ENCODE peak calls at places on chromosomes 12 and 14, in five cellular contexts. N is hepatocyte, L is upper lobe of left lung, G is suprapubic skin, C is Karpas-422. R is an unnamed sample.
A peak's percentile ranks its signal among the peaks of the same experiment; 100 is the strongest.

GRCh38 chr12:104519190-104519857 is 62.6 kb downstream of the CHST11 start:
- DNase-seq in N (no peak), G (no peak), L (no peak), C (no peak), R (peak; percentile 81)

GRCh38 chr12:30795660-30796507 is 41.1 kb upstream of the CAPRIN2 start:
- DNase-seq in L (peak; percentile 52), N (peak; percentile 75), C (no peak), G (peak; percentile 70), R (no peak)

GRCh38 chr12:90023207-90023870 is 314.7 kb upstream of the ATP2B1 start:
- DNase-seq in L (no peak), G (no peak), C (no peak), N (no peak), R (no peak)

GRCh38 chr12:57370696-57371095 is 60.1 kb downstream of the R3HDM2 start:
- DNase-seq in N (no peak), C (no peak), L (no peak), G (no peak), R (no peak)

GRCh38 chr14:100278702-100279101 is 27.5 kb downstream of the SLC25A29 start:
- DNase-seq in C (no peak), G (no peak), L (peak; percentile 81), N (no peak), R (no peak)

GRCh38 chr12:46395308-46395707 is 22.7 kb upstream of the SLC38A2 start:
- DNase-seq in C (no peak), N (no peak), G (no peak), L (no peak), R (no peak)

GRCh38 chr12:64669270-64669842 is 59.1 kb downstream of the RASSF3 start:
- DNase-seq in L (peak; percentile 73), N (no peak), G (no peak), C (peak; percentile 59), R (peak; percentile 93)

GRCh38 chr12:48356041-48356768 is 5.5 kb upstream of the ZNF641 start:
- DNase-seq in L (no peak), G (no peak), C (no peak), N (peak; percentile 46), R (no peak)

GRCh38 chr14:72401632-72402428 is 469.6 kb downstream of the RGS6 start:
- DNase-seq in G (no peak), C (no peak), N (no peak), L (no peak), R (peak; percentile 95)

GRCh38 chr12:12194206-12194605 is 72.6 kb downstream of the LRP6 start:
- DNase-seq in L (no peak), C (no peak), N (no peak), G (no peak), R (no peak)

GRCh38 chr14:35163384-35163783 is 41.0 kb downstream of the PRORP start:
- DNase-seq in N (no peak), C (no peak), L (no peak), G (no peak), R (no peak)

GRCh38 chr12:114275937-114276785 is 129.8 kb downstream of the TBX5 start:
- DNase-seq in C (no peak), G (no peak), L (no peak), N (no peak), R (no peak)

GRCh38 chr12:39490500-39491276 is 47.8 kb upstream of the KIF21A start:
- DNase-seq in N (no peak), G (no peak), C (no peak), L (no peak), R (no peak)

GRCh38 chr14:24339284-24340151 is at the start of gene RIPK3:
- DNase-seq in N (peak; percentile 70), L (peak; percentile 88), G (peak; percentile 82), C (peak; percentile 77), R (peak; percentile 29)

GRCh38 chr12:90897316-90897715 is 57.7 kb downstream of the CCER1 start:
- DNase-seq in C (no peak), N (no peak), L (no peak), G (no peak), R (no peak)

GRCh38 chr12:11822071-11822818 is 172.8 kb downstream of the ETV6 start:
- DNase-seq in G (no peak), N (no peak), L (no peak), C (no peak), R (no peak)

GRCh38 chr12:47614521-47614920 is 91.3 kb downstream of the RPAP3 start:
- DNase-seq in C (no peak), N (no peak), L (no peak), G (no peak), R (no peak)

GRCh38 chr14:37597538-37598084 is 2.2 kb downstream of the TTC6 start:
- DNase-seq in N (peak; percentile 71), C (no peak), G (peak; percentile 61), L (peak; percentile 54), R (no peak)

GRCh38 chr12:76032043-76032981 is 736 bp upstream of the PHLDA1 start:
- DNase-seq in C (peak; percentile 84), N (peak; percentile 72), L (peak; percentile 44), G (no peak), R (no peak)

GRCh38 chr12:109738209-109738608 is 24.6 kb downstream of the FAM222A start:
- DNase-seq in N (no peak), L (peak; percentile 8), G (peak; percentile 40), C (no peak), R (no peak)

GRCh38 chr12:6330192-6330591 is 11.7 kb downstream of the TNFRSF1A start:
- DNase-seq in L (no peak), N (no peak), G (no peak), C (peak; percentile 92), R (no peak)

GRCh38 chr12:12714276-12715001 is 2.7 kb upstream of the CDKN1B start:
- DNase-seq in N (peak; percentile 58), L (peak; percentile 72), G (no peak), C (peak; percentile 71), R (no peak)

GRCh38 chr12:97177482-97177881 is 270.4 kb downstream of the NEDD1 start:
- DNase-seq in L (no peak), N (no peak), C (no peak), G (no peak), R (no peak)

GRCh38 chr12:131239384-131240094 is 285.8 kb downstream of the ADGRD1 start:
- DNase-seq in N (no peak), C (no peak), G (no peak), L (no peak), R (no peak)

GRCh38 chr12:21502164-21502496 is 541 bp downstream of the GOLT1B start:
- DNase-seq in L (peak; percentile 51), C (peak; percentile 58), G (no peak), N (peak; percentile 45), R (peak; percentile 23)

GRCh38 chr14:22553445-22553844 is 35.6 kb downstream of the DAD1 start:
- DNase-seq in N (no peak), G (no peak), C (no peak), L (no peak), R (no peak)

GRCh38 chr14:22552001-22552826 is 36.8 kb downstream of the DAD1 start:
- DNase-seq in C (no peak), L (no peak), G (no peak), N (no peak), R (no peak)

GRCh38 chr14:22549981-22550670 is 38.9 kb downstream of the DAD1 start:
- DNase-seq in L (no peak), N (no peak), G (no peak), C (peak; percentile 75), R (no peak)

GRCh38 chr14:22552827-22553076 is 36.3 kb downstream of the DAD1 start:
- DNase-seq in N (no peak), G (no peak), L (no peak), C (no peak), R (no peak)

GRCh38 chr14:22551597-22551982 is 37.4 kb downstream of the DAD1 start:
- DNase-seq in L (no peak), C (no peak), N (no peak), G (no peak), R (no peak)
- H3K4me3 ChIP-seq in L (no peak overlapping the region), C (no peak overlapping the region), N (no peak overlapping the region), G (no peak overlapping the region), R (no peak overlapping the region)

GRCh38 chr12:94112116-94112515 is 36.3 kb upstream of the PLXNC1 start:
- DNase-seq in G (no peak), C (no peak), L (no peak), N (no peak), R (no peak)
- H3K4me3 ChIP-seq in G (no peak overlapping the region), C (no peak overlapping the region), L (no peak overlapping the region), N (no peak overlapping the region), R (no peak overlapping the region)

GRCh38 chr14:55104051-55104954 is 24.7 kb upstream of the LGALS3 start:
- DNase-seq in G (peak; percentile 46), L (peak; percentile 53), C (no peak), N (no peak), R (no peak)
- H3K4me3 ChIP-seq in G (no peak overlapping the region), L (no peak overlapping the region), C (no peak overlapping the region), N (no peak overlapping the region), R (no peak overlapping the region)

GRCh38 chr12:108511633-108512540 is 3.2 kb upstream of the FICD start:
- DNase-seq in C (peak; percentile 90), G (peak; percentile 79), N (peak; percentile 83), L (peak; percentile 67), R (peak; percentile 84)
- H3K4me3 ChIP-seq in C (no peak overlapping the region), G (no peak overlapping the region), N (no peak overlapping the region), L (no peak overlapping the region), R (no peak overlapping the region)

GRCh38 chr12:31874961-31875608 is 84.1 kb upstream of the RESF1 start:
- DNase-seq in N (no peak), G (peak; percentile 64), C (no peak), L (peak; percentile 78), R (no peak)
- H3K4me3 ChIP-seq in N (no peak overlapping the region), G (no peak overlapping the region), C (no peak overlapping the region), L (no peak overlapping the region), R (no peak overlapping the region)

DNA sequence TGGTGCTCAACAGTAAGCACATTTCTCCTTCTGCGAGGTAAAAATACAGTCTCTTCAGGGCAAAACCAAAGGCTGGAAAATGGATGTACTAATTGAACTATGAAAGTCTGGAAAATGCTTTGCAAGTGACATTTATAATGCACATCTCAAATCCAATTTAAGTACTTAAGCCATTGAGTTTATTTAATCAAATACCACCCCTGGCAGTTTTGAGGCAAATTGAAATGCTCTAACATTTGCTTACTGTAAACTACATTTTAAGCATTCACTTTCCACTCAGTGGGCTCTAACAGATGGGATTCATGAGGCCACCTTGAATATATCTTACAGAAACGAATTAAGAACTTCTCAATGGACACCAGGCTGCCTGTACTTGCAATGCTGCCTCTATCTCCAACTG is 69.7 kb downstream of the HELB start:
- DNase-seq in N (no peak), L (no peak), G (no peak), C (no peak), R (no peak)
- H3K4me3 ChIP-seq in N (no peak overlapping the region), L (no peak overlapping the region), G (no peak overlapping the region), C (no peak overlapping the region), R (no peak overlapping the region)

DNA sequence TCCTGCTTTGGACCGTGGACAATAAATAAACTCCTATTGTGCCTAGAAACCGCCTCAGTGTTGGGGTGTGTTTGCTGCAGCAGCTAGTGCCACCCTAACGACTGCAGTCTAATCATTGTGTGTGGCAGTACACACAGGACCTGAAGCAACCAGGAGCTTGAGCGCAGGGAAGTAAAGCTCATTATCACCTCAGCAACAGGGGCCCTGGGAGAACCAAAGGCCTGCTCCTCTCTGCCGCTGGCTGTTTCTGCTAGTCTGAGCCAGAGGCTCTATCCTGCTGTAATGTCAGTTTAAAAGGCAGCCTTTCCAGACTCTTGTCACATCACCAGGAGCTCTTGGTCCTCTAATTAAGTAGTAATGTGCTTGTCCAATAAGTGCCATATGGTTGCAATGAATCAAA is 119.3 kb downstream of the CACNA1C start:
- DNase-seq in L (no peak), C (no peak), G (no peak), N (no peak), R (no peak)
- H3K4me3 ChIP-seq in L (no peak overlapping the region), C (no peak overlapping the region), G (no peak overlapping the region), N (no peak overlapping the region), R (no peak overlapping the region)

GRCh38 chr12:100268835-100269564 is 2.0 kb downstream of the SCYL2 start:
- DNase-seq in N (peak; percentile 11), L (no peak), G (no peak), C (no peak), R (no peak)
- H3K4me3 ChIP-seq in N (peak overlapping the region; percentile 57), L (no peak overlapping the region), G (peak overlapping the region; percentile 98), C (peak overlapping the region; percentile 97), R (no peak overlapping the region)

R was measured in Jurkat, Clone E6-1.